ENCODE peak calls at places on chromosomes 13 and 19, in four cellular contexts. One of them, this sample, is unnamed.

GRCh38 chr19:18507021-18507726 is 14.7 kb downstream of the ELL start:
- DNase-seq in K562: no peak
- DNase-seq in HepG2: no peak
- DNase-seq in GM12878: no peak
- DNase-seq in this sample: no peak

GRCh38 chr19:40689339-40690049 is 957 bp downstream of the NUMBL start:
- DNase-seq in GM12878: no peak
- DNase-seq in HepG2: no peak
- DNase-seq in K562: peak
- DNase-seq in this sample: no peak

GRCh38 chr19:1123885-1124677 is 20.3 kb downstream of the GPX4 start:
- DNase-seq in K562: no peak
- DNase-seq in HepG2: no peak
- DNase-seq in GM12878: no peak
- DNase-seq in this sample: no peak

GRCh38 chr19:8458380-8458779 is 13.6 kb downstream of the HNRNPM start:
- DNase-seq in HepG2: no peak
- DNase-seq in GM12878: no peak
- DNase-seq in K562: no peak
- DNase-seq in this sample: no peak

GRCh38 chr19:39845621-39846175 is 481 bp downstream of the FBL start:
- DNase-seq in HepG2: no peak
- DNase-seq in GM12878: no peak
- DNase-seq in K562: peak
- DNase-seq in this sample: peak

GRCh38 chr19:5049561-5049960 is 80.6 kb downstream of the KDM4B start:
- DNase-seq in K562: no peak
- DNase-seq in HepG2: no peak
- DNase-seq in GM12878: no peak
- DNase-seq in this sample: no peak

GRCh38 chr13:32300406-32300805 is 14.8 kb downstream of the ZAR1L start:
- DNase-seq in GM12878: no peak
- DNase-seq in K562: no peak
- DNase-seq in HepG2: no peak
- DNase-seq in this sample: no peak

GRCh38 chr19:1469936-1470863 is 8.8 kb downstream of the C19orf25 start:
- DNase-seq in GM12878: no peak
- DNase-seq in K562: peak
- DNase-seq in HepG2: no peak
- DNase-seq in this sample: peak

GRCh38 chr19:34403784-34404108 is 453 bp upstream of the PDCD2L start:
- DNase-seq in GM12878: no peak
- DNase-seq in K562: no peak
- DNase-seq in HepG2: no peak
- DNase-seq in this sample: no peak

GRCh38 chr13:27372896-27373295 is 51.5 kb upstream of the GTF3A start:
- DNase-seq in GM12878: no peak
- DNase-seq in K562: no peak
- DNase-seq in HepG2: peak
- DNase-seq in this sample: no peak

GRCh38 chr13:98252931-98253470 is 75.9 kb upstream of the RNF113B start:
- DNase-seq in K562: no peak
- DNase-seq in HepG2: peak
- DNase-seq in GM12878: no peak
- DNase-seq in this sample: no peak

GRCh38 chr19:44757057-44757734 is 8.7 kb downstream of the BCL3 start:
- DNase-seq in GM12878: no peak
- DNase-seq in HepG2: no peak
- DNase-seq in K562: no peak
- DNase-seq in this sample: no peak

GRCh38 chr19:58338825-58339558 is 12.2 kb downstream of the ZSCAN22 start:
- DNase-seq in HepG2: no peak
- DNase-seq in GM12878: no peak
- DNase-seq in K562: no peak
- DNase-seq in this sample: peak

GRCh38 chr13:30576528-30576927 is 41.2 kb upstream of the USPL1 start:
- DNase-seq in HepG2: peak
- DNase-seq in K562: peak
- DNase-seq in GM12878: no peak
- DNase-seq in this sample: no peak

DNA sequence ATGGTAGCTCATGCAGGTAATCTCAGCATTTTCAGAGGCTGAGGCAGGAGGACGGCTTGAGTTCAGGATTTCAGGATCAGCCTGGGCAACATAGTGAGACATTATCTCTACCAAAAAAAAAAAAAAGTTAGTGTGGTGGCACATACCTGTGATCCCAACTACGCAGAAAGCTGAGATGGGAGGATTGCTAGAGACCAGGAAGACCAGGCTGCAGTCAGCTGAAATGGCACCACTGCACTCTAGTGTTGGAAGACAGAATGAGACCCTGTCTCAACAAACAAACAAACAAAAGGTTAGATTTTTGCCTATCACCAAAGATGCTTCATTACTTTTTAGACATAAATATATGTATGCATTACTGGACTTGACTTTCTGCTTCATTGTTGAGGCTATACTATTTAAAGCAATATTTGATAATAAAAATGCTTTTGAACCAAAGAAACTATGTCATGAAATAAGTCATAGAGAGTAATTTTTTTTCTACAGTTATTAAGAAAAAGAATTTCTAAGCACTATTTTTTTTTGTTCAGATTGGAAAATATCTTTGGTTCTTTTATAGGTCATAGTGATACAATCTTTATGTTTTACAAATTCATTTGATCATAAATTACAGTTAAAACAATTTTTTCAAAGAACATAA is 1180.1 kb upstream of the ATXN8OS start:
- DNase-seq in HepG2: peak
- DNase-seq in GM12878: no peak
- DNase-seq in K562: peak
- DNase-seq in this sample: peak
- TF ChIP-seq TARDBP in HepG2: no peak
- TF ChIP-seq TARDBP in GM12878: no peak
- TF ChIP-seq TARDBP in K562: no peak
- TF ChIP-seq TARDBP in this sample: no peak

GRCh38 chr13:111590796-111591195 is 270.4 kb downstream of the TEX29 start:
- DNase-seq in K562: no peak
- DNase-seq in GM12878: no peak
- DNase-seq in HepG2: no peak
- DNase-seq in this sample: no peak
- TF ChIP-seq TARDBP in K562: no peak
- TF ChIP-seq TARDBP in GM12878: no peak
- TF ChIP-seq TARDBP in HepG2: no peak
- TF ChIP-seq TARDBP in this sample: no peak

DNA sequence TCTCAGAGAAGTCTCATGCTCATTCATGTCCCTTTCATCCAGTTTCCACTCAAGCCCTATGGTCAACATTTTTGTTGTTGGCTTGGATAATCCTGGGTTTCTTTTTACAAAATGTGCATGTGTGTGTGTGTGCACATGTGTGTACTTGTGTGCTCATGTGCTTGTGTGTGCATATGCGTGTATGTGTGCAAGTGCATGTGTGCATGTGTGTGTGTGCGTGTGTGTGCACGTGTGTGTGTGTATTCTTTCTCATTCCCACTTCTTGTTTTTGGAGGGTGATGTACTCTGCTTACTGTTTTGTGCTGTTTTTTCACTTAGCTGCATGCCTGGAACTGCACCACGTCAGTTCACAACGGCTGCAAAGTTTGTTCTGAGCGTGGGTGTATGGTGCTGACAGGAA is 60.6 kb downstream of the SOX1 start:
- DNase-seq in GM12878: no peak
- DNase-seq in K562: no peak
- DNase-seq in HepG2: no peak
- DNase-seq in this sample: no peak
- TF ChIP-seq TARDBP in GM12878: no peak
- TF ChIP-seq TARDBP in K562: no peak
- TF ChIP-seq TARDBP in HepG2: no peak
- TF ChIP-seq TARDBP in this sample: no peak

DNA sequence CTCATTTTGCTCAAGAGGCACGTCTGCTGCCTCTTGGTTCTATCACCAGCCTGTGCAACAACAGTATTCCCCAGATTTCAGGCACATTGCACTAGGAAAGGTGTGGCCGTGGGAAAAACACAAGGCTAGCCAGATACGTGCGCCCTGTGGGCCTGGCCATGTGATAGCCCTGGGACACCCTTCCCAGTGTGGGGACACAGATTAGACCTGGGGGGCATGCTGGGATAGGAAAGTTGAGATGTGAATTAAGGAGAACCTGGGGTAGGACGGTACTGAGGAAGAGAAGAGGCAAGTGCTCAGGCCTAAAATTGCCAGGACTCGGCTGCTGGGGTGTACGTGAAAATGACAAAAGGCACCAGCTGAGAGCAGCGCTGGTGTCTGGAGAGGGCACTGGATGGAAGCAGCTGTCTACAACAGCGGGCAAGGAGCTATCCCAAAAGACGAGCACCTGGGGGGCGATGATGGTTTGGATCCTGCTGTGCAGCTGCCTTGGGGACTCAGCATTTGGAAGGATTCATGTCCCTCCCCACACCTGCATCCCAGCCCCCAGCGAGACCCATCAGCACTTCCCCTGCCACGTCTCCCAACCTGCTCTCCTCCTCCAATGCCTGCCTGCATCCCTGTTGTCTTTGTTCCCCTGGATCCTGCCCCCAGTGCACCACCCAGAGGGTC is 54.3 kb downstream of the GGACT start:
- DNase-seq in K562: no peak
- DNase-seq in GM12878: no peak
- DNase-seq in HepG2: no peak
- DNase-seq in this sample: no peak
- TF ChIP-seq TARDBP in K562: no peak
- TF ChIP-seq TARDBP in GM12878: no peak
- TF ChIP-seq TARDBP in HepG2: no peak
- TF ChIP-seq TARDBP in this sample: no peak